ENCODE peak calls at places on chromosomes 16 and 17, in four cellular contexts. One of them, this sample, is unnamed.

GRCh38 chr16:31438414-31438813 is 4.2 kb downstream of the ZNF843 start:
- DNase-seq in adrenal gland: no peak
- DNase-seq in lower lobe of right lung: no peak
- DNase-seq in prostate gland: no peak
- DNase-seq in this sample: no peak

GRCh38 chr17:69441179-69441578 is 26.7 kb downstream of the MAP2K6 start:
- DNase-seq in lower lobe of right lung: no peak
- DNase-seq in adrenal gland: no peak
- DNase-seq in prostate gland: no peak
- DNase-seq in this sample: no peak

GRCh38 chr17:13420294-13421277 is 181.1 kb downstream of the HS3ST3A1 start:
- DNase-seq in prostate gland: no peak
- DNase-seq in lower lobe of right lung: no peak
- DNase-seq in adrenal gland: no peak
- DNase-seq in this sample: no peak

GRCh38 chr16:27786221-27786848 is 236.4 kb downstream of the KATNIP start:
- DNase-seq in prostate gland: no peak
- DNase-seq in lower lobe of right lung: no peak
- DNase-seq in adrenal gland: no peak
- DNase-seq in this sample: no peak

GRCh38 chr17:55964191-55964590 is 189.1 kb upstream of the ANKFN1 start:
- DNase-seq in prostate gland: no peak
- DNase-seq in lower lobe of right lung: no peak
- DNase-seq in adrenal gland: no peak
- DNase-seq in this sample: no peak

GRCh38 chr17:50604470-50604869 is 30.2 kb upstream of the ABCC3 start:
- DNase-seq in adrenal gland: peak; percentile 42
- DNase-seq in lower lobe of right lung: peak; percentile 57
- DNase-seq in prostate gland: peak; percentile 16
- DNase-seq in this sample: no peak

GRCh38 chr16:69890114-69890890 is 60.8 kb upstream of the CLEC18A start:
- DNase-seq in prostate gland: peak; percentile 23
- DNase-seq in adrenal gland: peak; percentile 33
- DNase-seq in lower lobe of right lung: no peak
- DNase-seq in this sample: no peak

GRCh38 chr17:4584125-4584834 is at the start of gene SMTNL2:
- DNase-seq in adrenal gland: no peak
- DNase-seq in prostate gland: no peak
- DNase-seq in lower lobe of right lung: no peak
- DNase-seq in this sample: no peak

GRCh38 chr17:76546556-76547182 is 6.8 kb downstream of the PRCD start:
- DNase-seq in prostate gland: no peak
- DNase-seq in lower lobe of right lung: no peak
- DNase-seq in adrenal gland: peak; percentile 48
- DNase-seq in this sample: no peak

GRCh38 chr17:38703742-38704644 is 1.1 kb upstream of the MLLT6 start:
- DNase-seq in prostate gland: peak; percentile 91
- DNase-seq in adrenal gland: peak; percentile 91
- DNase-seq in lower lobe of right lung: peak; percentile 94
- DNase-seq in this sample: peak; percentile 92

GRCh38 chr17:82350182-82351030 is 8.6 kb upstream of the TEX19 start:
- DNase-seq in prostate gland: no peak
- DNase-seq in adrenal gland: no peak
- DNase-seq in lower lobe of right lung: no peak
- DNase-seq in this sample: no peak

GRCh38 chr16:55503726-55504553 is 4.9 kb upstream of the LPCAT2 start:
- DNase-seq in lower lobe of right lung: no peak
- DNase-seq in prostate gland: no peak
- DNase-seq in adrenal gland: no peak
- DNase-seq in this sample: no peak

GRCh38 chr17:19727466-19728113 is 11.2 kb upstream of the SLC47A2 start:
- DNase-seq in prostate gland: peak; percentile 86
- DNase-seq in lower lobe of right lung: no peak
- DNase-seq in adrenal gland: peak; percentile 82
- DNase-seq in this sample: no peak

GRCh38 chr16:84913315-84913714 is 93.5 kb downstream of the CRISPLD2 start:
- DNase-seq in prostate gland: peak; percentile 96
- DNase-seq in lower lobe of right lung: no peak
- DNase-seq in adrenal gland: peak; percentile 73
- DNase-seq in this sample: no peak
- H3K4me1 ChIP-seq in prostate gland: peaks cover 9% of the 10 kb centered on the region
- H3K4me1 ChIP-seq in lower lobe of right lung: peaks cover 34% of the 10 kb centered on the region
- H3K4me1 ChIP-seq in adrenal gland: peaks cover 18% of the 10 kb centered on the region
- H3K4me1 ChIP-seq in this sample: no peaks in the 10 kb centered on the region

GRCh38 chr17:8072339-8072726 is 15.2 kb downstream of the ALOX12B start:
- DNase-seq in prostate gland: no peak
- DNase-seq in lower lobe of right lung: peak; percentile 47
- DNase-seq in adrenal gland: no peak
- DNase-seq in this sample: no peak
- H3K27me3 ChIP-seq in prostate gland: no peaks in the 10 kb centered on the region
- H3K27me3 ChIP-seq in lower lobe of right lung: peaks cover 61% of the 10 kb centered on the region
- H3K27me3 ChIP-seq in adrenal gland: peaks cover 57% of the 10 kb centered on the region
- H3K27me3 ChIP-seq in this sample: peaks cover 2% of the 10 kb centered on the region

DNA sequence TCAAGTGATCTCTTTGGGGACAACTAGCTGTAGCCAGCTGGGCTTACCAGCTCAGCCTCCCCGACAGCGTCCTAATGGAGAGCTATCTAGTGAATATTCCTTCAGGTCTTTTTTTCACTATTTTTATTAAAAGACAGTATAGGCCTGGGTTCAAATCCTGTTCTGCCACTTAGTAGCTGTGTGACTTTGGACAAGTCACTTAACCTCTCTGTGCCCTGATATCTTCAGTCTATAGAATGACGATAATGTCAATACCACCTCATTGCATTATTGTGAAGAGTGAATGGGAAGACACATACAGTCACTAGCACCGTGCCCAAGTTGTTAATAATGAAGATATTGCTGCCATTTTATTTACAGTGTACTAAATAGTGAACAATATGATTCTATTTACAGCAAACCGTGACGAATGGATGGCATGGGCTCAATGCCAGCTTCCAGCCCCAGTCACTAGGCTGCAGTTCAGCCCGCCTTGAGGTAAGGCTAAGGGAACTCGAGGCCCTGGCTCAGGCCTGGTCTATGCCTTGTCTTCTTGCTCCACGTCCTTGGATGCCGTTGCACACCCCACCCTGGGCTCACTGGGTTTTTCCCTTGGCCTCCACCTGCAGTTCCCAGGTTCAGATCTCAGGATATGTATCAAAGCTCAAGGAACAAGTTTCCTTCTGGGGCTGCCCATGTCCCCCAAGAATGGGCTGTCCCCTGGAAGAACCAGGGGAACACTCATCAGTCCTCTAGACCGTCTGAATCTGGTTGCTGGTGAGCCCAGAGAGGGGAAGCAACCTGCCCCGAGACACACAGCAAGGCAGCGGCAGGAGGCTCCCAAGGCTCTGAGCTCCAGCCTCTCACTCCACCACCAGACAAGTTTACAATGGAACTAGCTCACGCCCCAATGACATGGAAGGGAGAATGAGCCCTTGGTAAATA is 95.4 kb upstream of the TNRC6C start:
- DNase-seq in prostate gland: no peak
- DNase-seq in adrenal gland: no peak
- DNase-seq in lower lobe of right lung: no peak
- DNase-seq in this sample: no peak
- H3K9me3 ChIP-seq in prostate gland: no peaks in the 10 kb centered on the region
- H3K9me3 ChIP-seq in adrenal gland: no peaks in the 10 kb centered on the region
- H3K9me3 ChIP-seq in lower lobe of right lung: no peaks in the 10 kb centered on the region
- H3K9me3 ChIP-seq in this sample: no peaks in the 10 kb centered on the region

GRCh38 chr16:4283939-4284338 is 11.1 kb upstream of the TFAP4 start:
- DNase-seq in lower lobe of right lung: no peak
- DNase-seq in prostate gland: no peak
- DNase-seq in adrenal gland: no peak
- DNase-seq in this sample: no peak

GRCh38 chr16:4291699-4292098 is 18.9 kb upstream of the TFAP4 start:
- DNase-seq in adrenal gland: no peak
- DNase-seq in lower lobe of right lung: no peak
- DNase-seq in prostate gland: no peak
- DNase-seq in this sample: no peak

GRCh38 chr16:4285167-4285566 is 12.3 kb upstream of the TFAP4 start:
- DNase-seq in lower lobe of right lung: no peak
- DNase-seq in prostate gland: no peak
- DNase-seq in adrenal gland: no peak
- DNase-seq in this sample: no peak

GRCh38 chr16:4290236-4290830 is 17.5 kb upstream of the TFAP4 start:
- DNase-seq in prostate gland: no peak
- DNase-seq in lower lobe of right lung: peak; percentile 59
- DNase-seq in adrenal gland: peak; percentile 54
- DNase-seq in this sample: no peak

GRCh38 chr16:4288148-4288921 is 15.5 kb upstream of the TFAP4 start:
- DNase-seq in adrenal gland: peak; percentile 67
- DNase-seq in lower lobe of right lung: peak; percentile 88
- DNase-seq in prostate gland: peak; percentile 70
- DNase-seq in this sample: peak; percentile 40
- H3K4me1 ChIP-seq in adrenal gland: peaks cover 17% of the 10 kb centered on the region
- H3K4me1 ChIP-seq in lower lobe of right lung: peaks cover 26% of the 10 kb centered on the region
- H3K4me1 ChIP-seq in prostate gland: no peaks in the 10 kb centered on the region
- H3K4me1 ChIP-seq in this sample: no peaks in the 10 kb centered on the region

This sample was measured in HAP-1.